ENCODE peak calls at places on chromosome 9, in five cellular contexts. One of them, this sample, is unnamed.

GRCh38 chr9:127977877-127978647 is 2.7 kb downstream of the EEIG1 start:
- DNase-seq in HT-29: peak; percentile 51
- DNase-seq in mesenchymal stem cell: peak; percentile 82
- DNase-seq in NCI-H1092 treated with DMSO at 0.1 percent for 48 hours: no peak
- DNase-seq in GM13977: no peak
- DNase-seq in this sample: no peak

GRCh38 chr9:114034176-114034575 is 43.9 kb downstream of the AMBP start:
- DNase-seq in NCI-H1092 treated with DMSO at 0.1 percent for 48 hours: no peak
- DNase-seq in mesenchymal stem cell: no peak
- DNase-seq in HT-29: no peak
- DNase-seq in GM13977: no peak
- DNase-seq in this sample: no peak

GRCh38 chr9:36834736-36835135 is 199.3 kb downstream of the PAX5 start:
- DNase-seq in NCI-H1092 treated with DMSO at 0.1 percent for 48 hours: no peak
- DNase-seq in HT-29: no peak
- DNase-seq in GM13977: no peak
- DNase-seq in mesenchymal stem cell: no peak
- DNase-seq in this sample: no peak

GRCh38 chr9:101738566-101739183 is at the start of gene GRIN3A:
- DNase-seq in NCI-H1092 treated with DMSO at 0.1 percent for 48 hours: peak; percentile 66
- DNase-seq in mesenchymal stem cell: no peak
- DNase-seq in GM13977: no peak
- DNase-seq in HT-29: no peak
- DNase-seq in this sample: peak; percentile 12

GRCh38 chr9:136111910-136112309 is 6.8 kb downstream of the TMEM250 start:
- DNase-seq in NCI-H1092 treated with DMSO at 0.1 percent for 48 hours: no peak
- DNase-seq in mesenchymal stem cell: no peak
- DNase-seq in HT-29: no peak
- DNase-seq in GM13977: no peak
- DNase-seq in this sample: no peak

GRCh38 chr9:13278023-13278367 is 1.5 kb downstream of the MPDZ start:
- DNase-seq in NCI-H1092 treated with DMSO at 0.1 percent for 48 hours: peak; percentile 78
- DNase-seq in GM13977: no peak
- DNase-seq in mesenchymal stem cell: peak; percentile 84
- DNase-seq in HT-29: no peak
- DNase-seq in this sample: no peak

GRCh38 chr9:81915801-81916505 is 12.3 kb upstream of the SPATA31D4 start:
- DNase-seq in HT-29: no peak
- DNase-seq in NCI-H1092 treated with DMSO at 0.1 percent for 48 hours: no peak
- DNase-seq in GM13977: no peak
- DNase-seq in mesenchymal stem cell: no peak
- DNase-seq in this sample: no peak

GRCh38 chr9:130073373-130073772 is 19.7 kb downstream of the GPR107 start:
- DNase-seq in NCI-H1092 treated with DMSO at 0.1 percent for 48 hours: no peak
- DNase-seq in GM13977: no peak
- DNase-seq in mesenchymal stem cell: peak; percentile 94
- DNase-seq in HT-29: no peak
- DNase-seq in this sample: no peak